ENCODE peak calls at places on chromosomes 5 and 9, in four cellular contexts. C, E, G and S are unnamed samples.

GRCh38 chr5:72093824-72094223 is 13.5 kb upstream of the MAP1B start:
- DNase-seq in C (no peak), E (no peak), G (no peak), S (peak; percentile 13)

GRCh38 chr5:31270396-31270795 is 76.9 kb downstream of the CDH6 start:
- DNase-seq in C (peak; percentile 22), E (peak; percentile 30), G (peak; percentile 15), S (no peak)

GRCh38 chr9:115278241-115279035 is 160.5 kb upstream of the TNC start:
- DNase-seq in C (no peak), E (no peak), G (no peak), S (no peak)

GRCh38 chr5:57784106-57784505 is 301.5 kb upstream of the ACTBL2 start:
- DNase-seq in C (no peak), E (no peak), G (no peak), S (no peak)

GRCh38 chr9:99150456-99151171 is 45.7 kb downstream of the TGFBR1 start:
- DNase-seq in C (no peak), E (no peak), G (no peak), S (no peak)

GRCh38 chr5:101686541-101686940 is 609.5 kb downstream of the SLCO4C1 start:
- DNase-seq in C (no peak), E (no peak), G (no peak), S (no peak)

GRCh38 chr9:31582561-31582960 is 801.9 kb upstream of the ACO1 start:
- DNase-seq in C (no peak), E (no peak), G (no peak), S (no peak)

GRCh38 chr9:97921959-97922905 is at the start of gene TRMO:
- DNase-seq in C (peak; percentile 99), E (peak; percentile 93), G (peak; percentile 99), S (peak; percentile 98)

GRCh38 chr9:21993893-21994525 is at the start of gene CDKN2A:
- DNase-seq in C (peak; percentile 31), E (peak; percentile 79), G (no peak), S (no peak)

GRCh38 chr5:103891151-103891550 is 328.6 kb upstream of the NUDT12 start:
- DNase-seq in C (no peak), E (no peak), G (no peak), S (no peak)

GRCh38 chr5:156584856-156585255 is 257.9 kb downstream of the SGCD start:
- DNase-seq in C (no peak), E (no peak), G (no peak), S (no peak)

GRCh38 chr5:150211156-150212030 is 21.5 kb downstream of the SLC6A7 start:
- DNase-seq in C (no peak), E (no peak), G (no peak), S (no peak)

GRCh38 chr9:14466429-14466818 is 152.5 kb upstream of the NFIB start:
- DNase-seq in C (no peak), E (no peak), G (no peak), S (no peak)

GRCh38 chr5:156834916-156835315 is 15.2 kb upstream of the PPP1R2B start:
- DNase-seq in C (no peak), E (no peak), G (no peak), S (no peak)

GRCh38 chr5:95912029-95912428 is 49.6 kb downstream of the ELL2 start:
- DNase-seq in C (no peak), E (no peak), G (no peak), S (no peak)

GRCh38 chr5:78345485-78345884 is 14.9 kb upstream of the SCAMP1 start:
- DNase-seq in C (peak; percentile 68), E (no peak), G (no peak), S (no peak)

GRCh38 chr5:1060535-1060981 is 51.3 kb downstream of the SLC12A7 start:
- DNase-seq in C (no peak), E (peak; percentile 19), G (no peak), S (no peak)

GRCh38 chr5:1057841-1058548 is 49.4 kb downstream of the NKD2 start:
- DNase-seq in C (no peak), E (peak; percentile 29), G (no peak), S (no peak)

GRCh38 chr5:1059884-1060263 is 51.3 kb downstream of the NKD2 start:
- DNase-seq in C (no peak), E (peak; percentile 22), G (no peak), S (no peak)

GRCh38 chr5:1058549-1058945 is 49.9 kb downstream of the NKD2 start:
- DNase-seq in C (no peak), E (no peak), G (no peak), S (no peak)

DNA sequence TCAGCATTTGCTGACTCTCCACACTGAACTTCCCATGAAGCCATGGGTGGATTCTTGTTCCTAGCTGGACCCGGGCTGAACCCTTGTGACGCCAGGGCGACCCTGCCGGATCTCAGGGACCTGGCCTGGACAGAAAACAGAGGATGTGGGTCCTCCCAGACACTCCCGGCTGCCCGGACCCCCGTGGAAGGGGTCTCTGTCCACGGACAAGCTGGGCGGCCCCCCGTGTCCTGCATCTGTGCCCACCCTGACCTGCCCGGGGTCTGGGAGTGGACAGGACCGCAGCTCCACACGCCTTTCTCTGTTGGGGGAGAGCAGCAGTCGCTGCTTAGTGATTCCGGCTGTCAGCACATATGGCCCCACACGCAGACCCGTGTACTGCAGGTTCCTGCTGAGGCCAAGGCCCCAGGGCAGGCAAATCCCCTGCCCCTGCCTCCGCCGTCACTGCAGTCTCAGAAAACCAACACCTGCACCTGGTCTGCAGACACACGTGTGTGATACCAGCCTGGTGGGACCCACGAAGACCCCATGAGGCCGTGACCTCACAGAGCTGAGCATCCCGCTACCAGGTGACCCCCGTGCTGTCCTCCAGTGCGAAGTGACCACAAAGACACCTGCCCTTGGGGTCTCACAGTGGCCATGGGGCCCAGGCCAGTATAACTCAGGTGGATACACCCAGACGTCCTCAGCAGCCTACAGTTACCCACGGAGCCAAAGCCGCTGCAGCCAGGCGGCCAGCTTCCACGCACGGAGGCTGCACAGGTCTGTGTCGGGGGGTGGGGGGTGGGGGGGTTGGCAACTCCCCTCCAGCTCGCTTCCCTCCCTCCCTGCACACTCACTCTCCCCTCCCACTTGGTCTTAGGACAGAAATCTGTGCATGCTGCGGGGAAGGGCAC is 50.6 kb downstream of the NKD2 start:
- DNase-seq in C (no peak), E (peak; percentile 31), G (no peak), S (no peak)
- TF ChIP-seq RCOR1 in C (no peak), E (no peak), G (no peak), S (no peak)

GRCh38 chr5:60722416-60722815 is 22.4 kb upstream of the DEPDC1B start:
- DNase-seq in C (no peak), E (no peak), G (no peak), S (no peak)
- TF ChIP-seq RCOR1 in C (no peak), E (no peak), G (no peak), S (no peak)

GRCh38 chr9:135076876-135077430 is 10.5 kb upstream of the OLFM1 start:
- DNase-seq in C (no peak), E (no peak), G (no peak), S (no peak)

GRCh38 chr9:135076143-135076875 is 11.2 kb upstream of the OLFM1 start:
- DNase-seq in C (no peak), E (peak; percentile 66), G (no peak), S (no peak)

GRCh38 chr9:135073741-135074305 is 13.6 kb upstream of the OLFM1 start:
- DNase-seq in C (no peak), E (no peak), G (no peak), S (no peak)

GRCh38 chr9:135074354-135075233 is 12.9 kb upstream of the OLFM1 start:
- DNase-seq in C (no peak), E (no peak), G (no peak), S (no peak)

DNA sequence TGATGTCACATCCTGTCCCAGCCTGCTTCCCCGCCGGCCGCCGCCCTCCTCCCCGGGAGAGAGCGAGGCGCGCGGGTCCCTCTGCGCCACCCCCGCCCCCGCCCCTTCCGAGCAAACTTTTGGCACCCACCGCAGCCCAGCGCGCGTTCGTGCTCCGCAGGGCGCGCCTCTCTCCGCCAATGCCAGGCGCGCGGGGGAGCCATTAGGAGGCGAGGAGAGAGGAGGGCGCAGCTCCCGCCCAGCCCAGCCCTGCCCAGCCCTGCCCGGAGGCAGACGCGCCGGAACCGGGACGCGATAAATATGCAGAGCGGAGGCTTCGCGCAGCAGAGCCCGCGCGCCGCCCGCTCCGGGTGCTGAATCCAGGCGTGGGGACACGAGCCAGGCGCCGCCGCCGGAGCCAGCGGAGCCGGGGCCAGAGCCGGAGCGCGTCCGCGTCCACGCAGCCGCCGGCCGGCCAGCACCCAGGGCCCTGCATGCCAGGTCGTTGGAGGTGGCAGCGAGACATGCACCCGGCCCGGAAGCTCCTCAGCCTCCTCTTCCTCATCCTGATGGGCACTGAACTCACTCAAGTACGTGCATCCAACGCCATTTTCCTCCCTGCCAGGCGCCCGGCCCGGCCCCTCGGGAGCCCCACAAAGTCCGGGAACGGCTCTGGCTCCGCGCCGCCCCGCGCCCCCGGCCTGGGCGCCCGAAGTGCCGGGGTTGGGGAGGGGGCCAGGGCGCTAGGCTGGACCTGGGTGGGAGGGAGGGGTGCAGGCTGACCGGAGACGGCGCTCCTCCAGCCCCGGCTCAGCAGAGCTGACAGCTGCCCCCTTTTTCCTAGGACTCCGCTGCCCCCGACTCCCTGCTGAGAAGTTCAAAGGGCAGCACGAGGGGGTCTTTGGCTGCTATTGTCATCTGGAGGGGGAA is 12.0 kb upstream of the OLFM1 start:
- DNase-seq in C (no peak), E (peak; percentile 91), G (no peak), S (no peak)
- TF ChIP-seq RCOR1 in C (no peak), E (no peak), G (no peak), S (no peak)

GRCh38 chr9:126783958-126784357 is 20.9 kb upstream of the ZBTB43 start:
- DNase-seq in C (no peak), E (no peak), G (no peak), S (no peak)

GRCh38 chr9:126777733-126778132 is 27.1 kb upstream of the ZBTB43 start:
- DNase-seq in C (no peak), E (no peak), G (no peak), S (no peak)

GRCh38 chr9:126784401-126784800 is 20.4 kb upstream of the ZBTB43 start:
- DNase-seq in C (no peak), E (no peak), G (no peak), S (no peak)

GRCh38 chr9:126781186-126781585 is 23.7 kb upstream of the ZBTB43 start:
- DNase-seq in C (no peak), E (no peak), G (no peak), S (no peak)

GRCh38 chr9:126781717-126782388 is 23.0 kb upstream of the ZBTB43 start:
- DNase-seq in C (peak; percentile 59), E (peak; percentile 93), G (peak; percentile 78), S (no peak)
- TF ChIP-seq RCOR1 in C (no peak), E (no peak), G (no peak), S (no peak)

GRCh38 chr5:132557425-132557805 is 638 bp downstream of the RAD50 start:
- DNase-seq in C (peak; percentile 29), E (peak; percentile 26), G (peak; percentile 80), S (peak; percentile 19)
- TF ChIP-seq RCOR1 in C (no peak), E (no peak), G (no peak), S (no peak)

GRCh38 chr5:16245249-16245648 is 65.7 kb upstream of the MARCHF11 start:
- DNase-seq in C (no peak), E (no peak), G (no peak), S (no peak)
- TF ChIP-seq RCOR1 in C (no peak), E (no peak), G (no peak), S (no peak)

GRCh38 chr5:110321117-110321516 is 405.4 kb downstream of the TMEM232 start:
- DNase-seq in C (no peak), E (no peak), G (no peak), S (no peak)
- TF ChIP-seq RCOR1 in C (no peak), E (no peak), G (no peak), S (no peak)

GRCh38 chr9:92947268-92948031 is at the start of gene FGD3:
- DNase-seq in C (no peak), E (peak; percentile 85), G (no peak), S (no peak)
- TF ChIP-seq RCOR1 in C (no peak), E (no peak), G (no peak), S (no peak)